ENCODE peak calls at places on chromosomes 6 and 20, in four cellular contexts. S is GM12878, I is K562, A is HepG2. E is an unnamed sample.
A peak's percentile ranks its signal among the peaks of the same experiment; 100 is the strongest.

GRCh38 chr20:32709528-32710121 is 33.6 kb downstream of the COMMD7 start:
- DNase-seq in S (no peak), I (no peak), A (peak; percentile 64), E (no peak)

GRCh38 chr20:21323640-21324039 is 20.5 kb downstream of the XRN2 start:
- DNase-seq in A (no peak), S (no peak), I (peak; percentile 17), E (no peak)

GRCh38 chr6:43779864-43780260 is 9.9 kb downstream of the VEGFA start:
- DNase-seq in S (no peak), I (peak; percentile 31), A (no peak), E (no peak)

GRCh38 chr6:1711136-1711535 is 101.4 kb downstream of the FOXC1 start:
- DNase-seq in I (no peak), S (no peak), A (no peak), E (no peak)

GRCh38 chr6:215335-216034 is 76.8 kb upstream of the DUSP22 start:
- DNase-seq in S (peak; percentile 41), A (no peak), I (no peak), E (no peak)

GRCh38 chr6:35165630-35166071 is 24.5 kb upstream of the TCP11 start:
- DNase-seq in I (no peak), S (peak; percentile 15), A (peak; percentile 52), E (no peak)

GRCh38 chr6:148998704-148999103 is 251.9 kb downstream of the UST start:
- DNase-seq in A (no peak), I (no peak), S (no peak), E (no peak)

GRCh38 chr6:140602431-140602836 is 1228.0 kb upstream of the CITED2 start:
- DNase-seq in S (no peak), I (no peak), A (no peak), E (no peak)

GRCh38 chr6:133890941-133891813 is 2.3 kb downstream of the TCF21 start:
- DNase-seq in A (no peak), S (no peak), I (no peak), E (peak; percentile 80)

GRCh38 chr6:70479236-70479635 is 65.9 kb downstream of the FAM135A start:
- DNase-seq in S (no peak), A (no peak), I (no peak), E (no peak)

GRCh38 chr20:34065260-34065659 is 46.8 kb downstream of the EIF2S2 start:
- DNase-seq in S (no peak), A (no peak), I (no peak), E (no peak)

GRCh38 chr6:130183271-130184222 is 39.2 kb downstream of the SAMD3 start:
- DNase-seq in I (no peak), A (no peak), S (no peak), E (no peak)

GRCh38 chr6:110878751-110879539 is 4.4 kb downstream of the AMD1 start:
- DNase-seq in I (no peak), A (no peak), S (no peak), E (peak; percentile 70)

GRCh38 chr6:82924799-82925535 is 140.7 kb downstream of the UBE3D start:
- DNase-seq in S (no peak), I (no peak), A (no peak), E (no peak)

GRCh38 chr6:35311390-35312075 is 13.9 kb downstream of the DEF6 start:
- DNase-seq in A (no peak), I (no peak), S (no peak), E (no peak)

GRCh38 chr20:39581034-39581433 is 618.9 kb downstream of the DHX35 start:
- DNase-seq in S (no peak), I (no peak), A (no peak), E (no peak)

GRCh38 chr6:122749451-122750050 is 30.0 kb upstream of the FABP7 start:
- DNase-seq in A (no peak), I (no peak), S (no peak), E (no peak)

GRCh38 chr6:134457941-134458340 is 140.0 kb upstream of the SGK1 start:
- DNase-seq in S (no peak), I (no peak), A (no peak), E (peak; percentile 36)

DNA sequence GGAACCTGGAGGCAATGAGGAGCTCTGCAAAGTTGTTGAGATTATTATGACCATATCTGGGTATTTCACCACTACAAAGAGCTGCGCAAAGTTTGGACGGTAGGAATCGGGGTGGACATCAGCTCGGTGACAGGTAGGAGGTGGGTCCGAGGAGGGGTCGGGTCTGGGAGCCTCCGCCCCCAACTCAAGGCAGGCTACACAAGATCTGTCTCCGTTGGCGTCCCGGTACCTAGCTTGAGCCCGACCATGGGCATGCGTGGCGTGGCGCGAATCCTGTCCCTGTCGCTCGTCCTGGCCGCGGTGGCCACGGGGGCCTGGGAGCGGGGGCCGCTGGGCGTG is 40.2 kb upstream of the ZNFX1 start:
- DNase-seq in A (no peak), I (no peak), S (no peak), E (peak; percentile 42)
- TF ChIP-seq EZH2 in A (no peak), I (no peak), S (no peak), E (no peak)

GRCh38 chr6:86609549-86610388 is 327.6 kb upstream of the HTR1E start:
- DNase-seq in S (no peak), I (no peak), A (no peak), E (no peak)
- TF ChIP-seq JUNB in S (no peak), I (no peak), A (no peak), E (no peak)

GRCh38 chr20:63264002-63264401 is 8.6 kb upstream of the ARFGAP1 start:
- DNase-seq in S (no peak), A (no peak), I (peak; percentile 43), E (no peak)

GRCh38 chr20:63259734-63260460 is 5.6 kb upstream of the NKAIN4 start:
- DNase-seq in A (no peak), I (no peak), S (no peak), E (no peak)

GRCh38 chr20:63260943-63261807 is 6.9 kb upstream of the NKAIN4 start:
- DNase-seq in A (peak; percentile 69), I (no peak), S (no peak), E (no peak)

GRCh38 chr20:63260521-63260920 is 6.3 kb upstream of the NKAIN4 start:
- DNase-seq in A (no peak), S (no peak), I (no peak), E (no peak)

GRCh38 chr20:63261808-63262528 is 7.7 kb upstream of the NKAIN4 start:
- DNase-seq in I (no peak), A (no peak), S (no peak), E (no peak)
- TF ChIP-seq EZH2 in I (no peak), A (no peak), S (no peak), E (no peak)

GRCh38 chr20:25063981-25064380 is 6.0 kb upstream of the ACSS1 start:
- DNase-seq in I (no peak), A (no peak), S (no peak), E (no peak)

GRCh38 chr20:25063546-25063945 is 5.6 kb upstream of the ACSS1 start:
- DNase-seq in I (no peak), S (no peak), A (no peak), E (no peak)

GRCh38 chr20:25061103-25061799 is 3.3 kb upstream of the ACSS1 start:
- DNase-seq in S (no peak), I (no peak), A (peak; percentile 72), E (no peak)

GRCh38 chr20:25061821-25062530 is 4.0 kb upstream of the ACSS1 start:
- DNase-seq in S (no peak), A (no peak), I (no peak), E (no peak)

GRCh38 chr20:25062841-25063240 is 4.9 kb upstream of the ACSS1 start:
- DNase-seq in A (no peak), S (no peak), I (no peak), E (no peak)
- TF ChIP-seq JUNB in A (no peak), S (no peak), I (no peak), E (no peak)

DNA sequence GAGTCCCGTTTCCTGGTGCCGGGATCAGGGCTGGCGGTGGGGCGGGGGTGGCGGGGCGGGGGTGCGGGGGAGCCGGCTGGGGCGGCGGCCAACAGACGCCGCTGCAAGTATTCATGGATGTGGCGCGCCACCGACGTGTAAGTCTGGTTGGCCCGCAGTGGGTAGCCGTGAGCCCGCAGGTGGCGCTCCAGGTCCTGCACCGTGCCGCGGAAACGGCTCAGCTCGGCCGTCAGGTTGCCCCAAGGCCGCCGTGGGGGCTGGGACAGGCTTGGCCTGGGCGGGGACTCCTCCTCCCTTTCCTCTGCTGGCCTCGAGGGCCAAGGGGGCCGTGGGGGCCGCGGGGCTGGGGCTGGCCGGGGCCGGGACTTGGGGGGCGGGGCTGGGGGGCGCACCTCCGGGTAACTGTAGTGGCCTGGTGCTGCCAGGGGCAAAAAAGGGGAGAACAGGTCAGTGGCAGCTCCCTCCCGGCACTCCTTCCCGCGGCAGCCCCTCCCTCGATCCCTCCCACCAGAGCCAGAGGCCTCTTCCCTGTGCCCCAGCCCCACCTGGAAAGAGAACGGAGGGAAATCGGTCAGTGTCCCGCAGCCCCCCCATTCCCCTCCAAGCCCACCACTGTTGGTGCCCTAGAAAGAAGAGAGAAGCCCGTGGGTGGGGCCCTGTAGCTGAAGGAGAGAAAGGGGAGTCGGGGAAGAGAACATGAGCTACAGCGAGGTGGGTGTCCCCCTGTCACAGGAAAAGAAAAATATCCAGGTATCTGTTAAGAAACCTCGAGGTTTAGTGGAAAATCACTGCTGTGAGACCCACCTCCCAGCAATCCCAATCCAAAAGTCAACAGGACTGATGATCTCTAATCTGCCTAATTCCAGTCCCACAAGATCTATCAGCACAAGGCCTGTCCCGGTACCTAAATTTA is 21.3 kb downstream of the TNXB start:
- DNase-seq in I (peak; percentile 93), A (peak; percentile 82), S (no peak), E (peak; percentile 97)
- TF ChIP-seq EZH2 in I (no peak), A (no peak), S (no peak), E (no peak)

GRCh38 chr6:115887887-115888286 is 172.8 kb downstream of the FRK start:
- DNase-seq in I (no peak), S (no peak), A (no peak), E (no peak)
- TF ChIP-seq JUNB in I (no peak), S (no peak), A (no peak), E (no peak)

DNA sequence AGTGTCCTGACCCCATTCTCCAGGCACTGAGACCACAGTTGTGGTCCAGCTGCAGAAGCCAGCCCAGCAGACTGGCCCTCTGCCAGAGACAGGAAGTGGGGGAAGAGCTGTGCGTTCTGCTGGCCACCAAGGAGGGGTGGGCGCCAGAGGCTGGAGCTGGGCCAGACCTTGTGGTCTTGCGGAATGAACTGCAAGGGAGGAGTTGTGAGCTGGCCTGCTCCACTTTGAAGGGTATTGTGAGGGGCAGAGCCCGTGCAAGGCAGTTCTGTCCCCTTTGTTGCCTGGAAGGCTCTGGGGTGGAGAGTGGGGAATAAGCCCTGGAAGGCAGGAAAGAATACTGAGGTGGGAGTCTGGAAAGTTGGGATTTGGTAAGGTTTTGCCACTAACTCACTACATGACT is 3.6 kb upstream of the MDFI start:
- DNase-seq in S (no peak), A (no peak), I (no peak), E (peak; percentile 31)
- TF ChIP-seq EZH2 in S (no peak), A (no peak), I (no peak), E (no peak)

DNA sequence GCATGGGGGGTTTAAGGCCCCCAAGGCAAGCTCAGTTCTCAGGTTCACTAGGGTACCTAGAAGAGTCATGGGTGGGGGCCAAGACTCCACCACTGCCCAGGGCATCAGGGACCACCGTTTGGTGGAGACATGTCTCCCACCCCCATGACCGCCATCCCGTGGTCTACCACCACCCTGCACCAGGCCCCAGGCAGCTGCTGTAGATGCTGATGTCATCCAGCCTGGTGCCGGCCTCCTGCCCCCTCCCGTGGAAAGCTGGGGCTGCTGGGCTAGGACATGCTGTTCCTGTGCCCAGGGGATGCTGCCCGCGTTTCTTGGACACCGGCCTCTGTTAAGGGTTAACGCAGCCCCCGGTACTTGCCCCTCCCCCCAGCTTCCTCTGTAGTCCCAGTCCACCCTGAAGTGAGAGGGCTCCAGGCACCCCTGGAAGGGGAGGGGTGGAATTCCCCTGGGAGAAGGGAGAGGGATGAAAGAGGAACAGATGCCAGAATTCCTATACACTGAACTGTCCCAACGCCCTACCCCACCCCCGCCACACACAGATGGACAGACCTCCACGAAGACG is 587 bp downstream of the IP6K3 start:
- DNase-seq in I (no peak), S (no peak), A (no peak), E (peak; percentile 42)
- TF ChIP-seq JUNB in I (no peak), S (no peak), A (no peak), E (no peak)

GRCh38 chr6:75349262-75349984 is 64.8 kb upstream of the TMEM30A start:
- DNase-seq in S (no peak), I (peak; percentile 14), A (no peak), E (peak; percentile 74)
- TF ChIP-seq EZH2 in S (no peak), I (no peak), A (no peak), E (no peak)

E was measured in GM23338.